ENCODE peak calls at places on chromosomes 4 and X, in ten cellular contexts. U is cardiac muscle cell, S is B cell, V is fibroblast of mammary gland, H is foreskin fibroblast, Q is psoas muscle, L is heart left ventricle, K is Calu3, Y is thyroid gland, I is suprapubic skin. E is an unnamed sample.

GRCh38 chr4:121370729-121371325 is 10.0 kb downstream of the QRFPR start:
- DNase-seq in U (peak; percentile 58), S (peak; percentile 31), V (peak; percentile 50), H (peak; percentile 19), Q (no peak), L (peak; percentile 45), K (peak; percentile 55), Y (peak; percentile 52), I (no peak), E (peak; percentile 30)

GRCh38 chrX:24858004-24858746 is 157.6 kb downstream of the ARX start:
- DNase-seq in U (peak; percentile 79), S (no peak), V (peak; percentile 55), H (peak; percentile 62), Q (no peak), L (no peak), K (no peak), Y (no peak), I (no peak), E (no peak)

GRCh38 chr4:96833831-96834230 is 993.9 kb downstream of the PDHA2 start:
- DNase-seq in U (no peak), S (no peak), V (no peak), H (no peak), Q (no peak), L (no peak), K (no peak), Y (no peak), I (no peak), E (no peak)

GRCh38 chr4:120874792-120875774 is 47.4 kb downstream of the PRDM5 start:
- DNase-seq in U (peak; percentile 9), S (no peak), V (peak; percentile 23), H (no peak), Q (no peak), L (no peak), K (no peak), Y (no peak), I (no peak), E (no peak)

GRCh38 chr4:6771229-6771671 is 11.3 kb upstream of the KIAA0232 start:
- DNase-seq in U (peak; percentile 42), S (no peak), V (peak; percentile 12), H (no peak), Q (peak; percentile 85), L (peak; percentile 90), K (no peak), Y (peak; percentile 91), I (peak; percentile 73), E (no peak)

GRCh38 chr4:160159457-160159856 is 1056.6 kb downstream of the RAPGEF2 start:
- DNase-seq in U (no peak), S (no peak), V (no peak), H (no peak), Q (no peak), L (peak; percentile 11), K (no peak), Y (no peak), I (no peak), E (no peak)

GRCh38 chrX:38768079-38768478 is 33.2 kb upstream of the MID1IP1 start:
- DNase-seq in U (peak; percentile 48), S (peak; percentile 17), V (peak; percentile 45), H (peak; percentile 10), Q (no peak), L (no peak), K (no peak), Y (no peak), I (no peak), E (peak; percentile 6)

GRCh38 chr4:87669373-87669772 is 19.3 kb downstream of the DMP1 start:
- DNase-seq in U (no peak), S (no peak), V (no peak), H (no peak), Q (no peak), L (no peak), K (no peak), Y (no peak), I (no peak), E (no peak)

GRCh38 chr4:118683513-118683912 is 1.7 kb upstream of the METTL14 start:
- DNase-seq in U (peak; percentile 12), S (no peak), V (peak; percentile 15), H (no peak), Q (no peak), L (no peak), K (no peak), Y (no peak), I (no peak), E (no peak)

GRCh38 chr4:154009191-154009590 is 220.3 kb upstream of the SFRP2 start:
- DNase-seq in U (no peak), S (no peak), V (peak; percentile 88), H (no peak), Q (no peak), L (no peak), K (no peak), Y (no peak), I (no peak), E (no peak)

GRCh38 chr4:89023140-89023539 is 33.8 kb downstream of the FAM13A start:
- DNase-seq in U (no peak), S (no peak), V (no peak), H (no peak), Q (no peak), L (no peak), K (no peak), Y (no peak), I (no peak), E (no peak)

GRCh38 chr4:126385954-126386353 is 1071.2 kb downstream of the FAT4 start:
- DNase-seq in U (no peak), S (no peak), V (no peak), H (no peak), Q (no peak), L (no peak), K (no peak), Y (no peak), I (no peak), E (no peak)

GRCh38 chrX:56817179-56817578 is 88.1 kb downstream of the NBDY start:
- DNase-seq in U (no peak), S (no peak), V (no peak), H (no peak), Q (no peak), L (no peak), K (no peak), Y (no peak), I (no peak), E (no peak)

GRCh38 chrX:56812515-56813105 is 83.6 kb downstream of the NBDY start:
- DNase-seq in U (peak; percentile 12), S (peak; percentile 62), V (no peak), H (no peak), Q (no peak), L (no peak), K (no peak), Y (no peak), I (no peak), E (no peak)

GRCh38 chrX:56811599-56811998 is 82.6 kb downstream of the NBDY start:
- DNase-seq in U (no peak), S (no peak), V (no peak), H (no peak), Q (no peak), L (no peak), K (no peak), Y (no peak), I (no peak), E (no peak)

DNA sequence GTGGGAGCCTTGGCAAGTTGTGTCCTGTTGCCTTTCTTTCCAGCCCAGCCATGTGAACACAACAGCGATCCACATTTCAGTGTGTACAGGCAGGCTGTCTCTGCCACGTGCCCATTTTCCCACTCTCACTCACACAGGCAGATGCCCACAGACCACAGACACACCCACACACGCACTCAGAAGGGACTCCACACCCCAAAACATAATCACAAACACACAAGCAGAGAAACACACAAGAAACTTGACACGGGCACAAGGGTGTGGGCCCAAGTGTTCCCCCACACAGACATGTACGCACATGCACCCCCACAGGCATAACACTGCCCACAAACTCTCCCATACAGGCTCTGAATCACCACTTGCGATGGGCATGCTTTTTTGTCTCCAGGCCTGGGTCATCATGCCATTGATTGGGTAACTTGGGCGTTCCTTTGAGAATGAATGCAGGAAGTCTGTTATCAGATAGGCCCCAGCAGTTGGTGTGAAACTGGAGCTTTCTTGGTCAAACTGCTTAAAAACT is 84.3 kb downstream of the NBDY start:
- DNase-seq in U (peak; percentile 87), S (peak; percentile 30), V (peak; percentile 67), H (peak; percentile 26), Q (peak; percentile 23), L (no peak), K (no peak), Y (no peak), I (no peak), E (peak; percentile 63)
- TF ChIP-seq CTCF in U (no peak), S (no peak), V (no peak), H (no peak), Q (no peak), L (no peak), K (no peak), Y (no peak), I (no peak), E (no peak)

GRCh38 chrX:124085063-124085462 is 123.6 kb downstream of the STAG2 start:
- DNase-seq in U (no peak), S (no peak), V (no peak), H (no peak), Q (no peak), L (no peak), K (no peak), Y (no peak), I (no peak), E (no peak)
- TF ChIP-seq CTCF in U (no peak), S (no peak), V (no peak), H (no peak), Q (no peak), L (no peak), K (no peak), Y (no peak), I (no peak), E (no peak)

GRCh38 chrX:130418066-130418465 is 16.3 kb downstream of the RBMX2 start:
- DNase-seq in U (no peak), S (no peak), V (no peak), H (no peak), Q (no peak), L (no peak), K (no peak), Y (no peak), I (no peak), E (no peak)

GRCh38 chrX:130413415-130413814 is 11.6 kb downstream of the RBMX2 start:
- DNase-seq in U (peak; percentile 59), S (no peak), V (peak; percentile 8), H (no peak), Q (no peak), L (no peak), K (no peak), Y (no peak), I (no peak), E (no peak)

GRCh38 chrX:130416785-130417184 is 15.0 kb downstream of the RBMX2 start:
- DNase-seq in U (no peak), S (no peak), V (no peak), H (no peak), Q (no peak), L (no peak), K (no peak), Y (no peak), I (no peak), E (no peak)

GRCh38 chrX:130415201-130415600 is 13.4 kb downstream of the RBMX2 start:
- DNase-seq in U (no peak), S (no peak), V (no peak), H (no peak), Q (no peak), L (no peak), K (no peak), Y (no peak), I (no peak), E (no peak)

GRCh38 chrX:130414800-130415199 is 13.0 kb downstream of the RBMX2 start:
- DNase-seq in U (no peak), S (no peak), V (no peak), H (no peak), Q (no peak), L (no peak), K (no peak), Y (no peak), I (no peak), E (no peak)
- TF ChIP-seq CTCF in U (no peak), S (no peak), V (no peak), H (no peak), Q (no peak), L (no peak), K (no peak), Y (no peak), I (no peak), E (no peak)

GRCh38 chrX:154030715-154031305 is 11.1 kb upstream of the IRAK1 start:
- DNase-seq in U (no peak), S (no peak), V (no peak), H (no peak), Q (no peak), L (no peak), K (no peak), Y (no peak), I (no peak), E (no peak)
- TF ChIP-seq CTCF in U (no peak), S (no peak), V (no peak), H (no peak), Q (no peak), L (no peak), K (no peak), Y (no peak), I (no peak), E (no peak)